ENCODE peak calls at places on chromosomes 13 and 19, in nine cellular contexts. Y is IMR-90, V is uterus, E is ovary, L is upper lobe of right lung, U is pancreas, G is hepatocyte, K is AG04450, J is RWPE2. R is an unnamed sample.
A peak's percentile ranks its signal among the peaks of the same experiment; 100 is the strongest.

GRCh38 chr19:5360003-5360820 is 19.6 kb upstream of the PTPRS start:
- DNase-seq in Y (peak; percentile 29), V (no peak), E (no peak), L (no peak), U (no peak), G (no peak), K (no peak), J (no peak), R (no peak)

GRCh38 chr13:26034018-26034417 is 17.8 kb downstream of the SHISA2 start:
- DNase-seq in Y (no peak), V (no peak), E (no peak), L (no peak), U (no peak), G (no peak), K (no peak), J (no peak), R (no peak)

GRCh38 chr13:111850458-111850857 is 216.5 kb upstream of the SOX1 start:
- DNase-seq in Y (no peak), V (no peak), E (no peak), L (no peak), U (no peak), G (no peak), K (no peak), J (no peak), R (no peak)

GRCh38 chr13:70523622-70524021 is 415.4 kb upstream of the KLHL1 start:
- DNase-seq in Y (no peak), V (no peak), E (no peak), L (no peak), U (no peak), G (no peak), K (no peak), J (no peak), R (peak; percentile 15)

GRCh38 chr19:48565090-48565489 is 13.1 kb downstream of the SULT2B1 start:
- DNase-seq in Y (peak; percentile 83), V (no peak), E (no peak), L (no peak), U (no peak), G (peak; percentile 74), K (no peak), J (no peak), R (peak; percentile 45)

GRCh38 chr19:58548859-58549663 is 5.2 kb downstream of the TRIM28 start:
- DNase-seq in Y (no peak), V (no peak), E (no peak), L (no peak), U (no peak), G (no peak), K (no peak), J (no peak), R (no peak)

GRCh38 chr19:1734328-1734966 is 18.9 kb upstream of the ONECUT3 start:
- DNase-seq in Y (no peak), V (no peak), E (no peak), L (no peak), U (no peak), G (no peak), K (no peak), J (no peak), R (no peak)

GRCh38 chr13:20353973-20354372 is 121.9 kb upstream of the GJB6 start:
- DNase-seq in Y (peak; percentile 67), V (no peak), E (no peak), L (no peak), U (no peak), G (no peak), K (no peak), J (no peak), R (no peak)

GRCh38 chr19:1812426-1813196 is 535 bp upstream of the ATP8B3 start:
- DNase-seq in Y (peak; percentile 90), V (peak; percentile 91), E (peak; percentile 90), L (peak; percentile 96), U (peak; percentile 86), G (peak; percentile 93), K (peak; percentile 82), J (peak; percentile 97), R (peak; percentile 79)

GRCh38 chr19:5805465-5806132 is 732 bp downstream of the NRTN start:
- DNase-seq in Y (peak; percentile 24), V (no peak), E (no peak), L (peak; percentile 90), U (peak; percentile 80), G (peak; percentile 92), K (no peak), J (no peak), R (peak; percentile 33)

GRCh38 chr13:30172593-30173300 is 134.6 kb downstream of the KATNAL1 start:
- DNase-seq in Y (no peak), V (peak; percentile 58), E (no peak), L (no peak), U (no peak), G (no peak), K (no peak), J (no peak), R (no peak)

DNA sequence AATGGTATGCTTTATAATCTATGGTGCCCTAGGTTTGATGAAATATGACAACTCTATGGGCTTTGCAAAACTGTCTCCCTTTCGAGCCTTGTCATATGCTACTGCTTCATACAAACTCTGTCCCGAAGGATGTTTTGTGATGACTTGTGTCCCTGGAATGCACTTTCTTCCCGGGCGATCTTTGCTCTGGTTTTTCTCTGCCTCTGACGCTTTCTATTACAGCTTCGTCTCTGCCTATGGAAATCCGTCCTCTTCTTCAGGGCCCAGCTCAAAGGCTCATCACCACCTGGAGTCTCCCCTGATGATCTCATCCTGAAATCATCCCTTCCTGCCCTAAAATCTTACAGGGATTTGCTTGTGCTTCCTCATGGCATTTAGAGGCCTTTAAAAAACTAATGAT is 191.6 kb upstream of the KL start:
- DNase-seq in Y (peak; percentile 95), V (no peak), E (no peak), L (no peak), U (no peak), G (peak; percentile 77), K (peak; percentile 67), J (peak; percentile 67), R (peak; percentile 91)
- H3K4me3 ChIP-seq in Y (no peak overlapping the region), V (no peak overlapping the region), E (no peak overlapping the region), L (no peak overlapping the region), U (no peak overlapping the region), G (no peak overlapping the region), K (no peak overlapping the region), J (no peak overlapping the region), R (no peak overlapping the region)

GRCh38 chr19:51417107-51417806 is at the start of gene SIGLEC10:
- DNase-seq in Y (no peak), V (no peak), E (no peak), L (peak; percentile 80), U (no peak), G (no peak), K (no peak), J (no peak), R (no peak)
- TF ChIP-seq CTCF in Y (no peak), V (no peak), E (no peak), L (no peak), U (no peak), G (no peak), K (no peak), J (no peak), R (no peak)

DNA sequence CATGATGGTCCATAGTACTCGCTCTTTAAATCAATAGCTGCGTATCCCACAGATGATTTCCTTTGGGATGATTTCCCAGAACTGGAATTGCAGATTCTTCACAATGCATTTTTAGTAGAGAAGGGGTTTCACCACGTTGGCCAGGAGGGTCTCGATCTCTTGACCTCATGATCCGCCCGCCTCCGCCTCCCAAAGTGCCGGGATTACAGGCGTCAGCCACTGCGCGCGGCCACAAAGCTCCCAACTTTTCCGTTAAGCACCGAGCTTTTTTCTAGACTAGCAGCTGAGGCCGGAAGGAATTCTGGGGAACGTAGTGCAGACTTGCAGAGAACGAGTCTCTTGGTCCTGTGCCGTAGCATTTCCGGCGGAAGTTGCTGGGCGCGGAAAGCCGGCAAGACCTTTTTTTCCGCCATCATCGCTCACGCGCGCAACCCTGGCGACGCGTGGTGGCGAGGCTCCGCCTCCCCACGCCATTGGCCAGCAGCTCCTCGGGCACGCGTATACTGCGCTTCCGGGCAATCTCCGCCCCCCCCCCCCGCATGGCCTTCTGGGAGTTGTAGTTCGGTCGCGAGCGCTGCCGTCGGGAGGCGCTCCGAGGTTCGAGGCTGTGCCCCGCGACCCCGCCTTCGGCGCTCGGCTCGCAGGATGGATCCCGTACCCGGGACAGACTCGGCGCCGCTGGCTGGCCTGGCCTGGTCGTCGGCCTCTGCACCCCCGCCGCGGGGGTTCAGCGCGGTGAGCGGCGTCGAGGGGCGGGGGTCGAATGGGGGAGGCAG is at the start of gene MVB12A:
- DNase-seq in Y (peak; percentile 99), V (peak; percentile 98), E (peak; percentile 98), L (peak; percentile 99), U (peak; percentile 97), G (peak; percentile 98), K (peak; percentile 99), J (peak; percentile 97), R (peak; percentile 98)
- H3K27ac ChIP-seq in Y (peak within 1 kb of the TSS; percentile 68), V (peak within 1 kb of the TSS; percentile 88), E (peak within 1 kb of the TSS; percentile 77), L (peak within 1 kb of the TSS; percentile 77), U (peak within 1 kb of the TSS; percentile 59), G (peak within 1 kb of the TSS; percentile 76), K (peak within 1 kb of the TSS; percentile 78), J (peak within 1 kb of the TSS; percentile 50), R (peak within 1 kb of the TSS; percentile 35)

GRCh38 chr19:11887247-11887617 is 350 bp upstream of the ZNF69 start:
- DNase-seq in Y (no peak), V (no peak), E (no peak), L (no peak), U (no peak), G (no peak), K (no peak), J (no peak), R (no peak)
- H3K4me3 ChIP-seq in Y (peak overlapping the region; percentile 90), V (peak overlapping the region; percentile 82), E (peak overlapping the region; percentile 84), L (peak overlapping the region; percentile 74), U (no peak overlapping the region), G (no peak overlapping the region), K (peak overlapping the region; percentile 89), J (no peak overlapping the region), R (peak overlapping the region; percentile 83)

GRCh38 chr13:84980571-84980970 is 818.6 kb downstream of the SLITRK6 start:
- DNase-seq in Y (no peak), V (no peak), E (no peak), L (no peak), U (no peak), G (no peak), K (no peak), J (no peak), R (no peak)

GRCh38 chr13:84985860-84986259 is 813.4 kb downstream of the SLITRK6 start:
- DNase-seq in Y (no peak), V (no peak), E (no peak), L (no peak), U (no peak), G (no peak), K (no peak), J (no peak), R (no peak)

GRCh38 chr13:84983321-84983720 is 815.9 kb downstream of the SLITRK6 start:
- DNase-seq in Y (no peak), V (no peak), E (no peak), L (no peak), U (no peak), G (no peak), K (no peak), J (no peak), R (no peak)
- TF ChIP-seq CTCF in Y (no peak), V (no peak), E (no peak), L (no peak), U (no peak), G (no peak), K (no peak), J (no peak), R (no peak)

GRCh38 chr19:47106819-47107200 is 6.8 kb downstream of the ZC3H4 start:
- DNase-seq in Y (peak; percentile 66), V (no peak), E (no peak), L (no peak), U (no peak), G (no peak), K (no peak), J (no peak), R (no peak)
- H3K27ac ChIP-seq in Y (peak overlapping the region; percentile 43), V (peak overlapping the region; percentile 100), E (no peak overlapping the region), L (peak overlapping the region; percentile 68), U (peak overlapping the region; percentile 49), G (peak overlapping the region; percentile 98), K (no peak overlapping the region), J (peak overlapping the region; percentile 94), R (no peak overlapping the region)

R was measured in brain microvascular endothelial cell.